ENCODE peak calls at places on chromosomes 7 and 10, in five cellular contexts. Y is T-cell; H is CD8-positive, alpha-beta T cell; P is posterior cingulate gyrus; F is AML-193. I is an unnamed sample.

GRCh38 chr7:159125104-159125943 is 19.3 kb downstream of the VIPR2 start:
- DNase-seq in Y (no peak), F (no peak), H (no peak), P (no peak), I (no peak)

GRCh38 chr7:96819111-96819700 is 109.6 kb upstream of the SEM1 start:
- DNase-seq in P (no peak), Y (no peak), F (no peak), H (no peak), I (no peak)

GRCh38 chr7:41107938-41108448 is 594.9 kb downstream of the INHBA start:
- DNase-seq in H (no peak), F (no peak), Y (no peak), P (no peak), I (no peak)

GRCh38 chr7:54544356-54545240 is 2.4 kb downstream of the VSTM2A start:
- DNase-seq in F (no peak), H (no peak), P (peak; percentile 16), Y (no peak), I (no peak)

GRCh38 chr7:141200191-141201108 is 126.6 kb downstream of the TMEM178B start:
- DNase-seq in Y (no peak), H (no peak), P (no peak), F (no peak), I (no peak)

GRCh38 chr10:73967544-73967943 is 30.4 kb upstream of the VCL start:
- DNase-seq in Y (no peak), P (no peak), F (no peak), H (no peak), I (no peak)

GRCh38 chr10:4867520-4868356 is 41.7 kb downstream of the AKR1E2 start:
- DNase-seq in F (no peak), P (no peak), H (no peak), Y (no peak), I (no peak)

GRCh38 chr7:16462618-16463017 is 2.9 kb downstream of the SOSTDC1 start:
- DNase-seq in H (no peak), F (no peak), Y (no peak), P (no peak), I (no peak)

GRCh38 chr10:55793024-55793423 is 568.0 kb downstream of the ZWINT start:
- DNase-seq in P (no peak), F (no peak), Y (no peak), H (no peak), I (no peak)

GRCh38 chr10:102626026-102626686 is 18.1 kb upstream of the TRIM8 start:
- DNase-seq in P (no peak), Y (no peak), H (no peak), F (no peak), I (no peak)

GRCh38 chr7:155527664-155528063 is 18.7 kb downstream of the CNPY1 start:
- DNase-seq in H (no peak), P (no peak), Y (no peak), F (no peak), I (no peak)

GRCh38 chr10:62248465-62248864 is 20.2 kb downstream of the RTKN2 start:
- DNase-seq in Y (no peak), P (no peak), F (no peak), H (no peak), I (no peak)

GRCh38 chr7:139118234-139118802 is 8.8 kb upstream of the ZC3HAV1 start:
- DNase-seq in H (no peak), F (peak; percentile 18), Y (no peak), P (no peak), I (no peak)

GRCh38 chr7:1176891-1177373 is 16.9 kb upstream of the ZFAND2A start:
- DNase-seq in P (no peak), H (peak; percentile 54), Y (peak; percentile 77), F (peak; percentile 57), I (peak; percentile 62)

GRCh38 chr10:7819126-7819470 is 793 bp downstream of the TAF3 start:
- DNase-seq in P (peak; percentile 23), H (no peak), F (peak; percentile 65), Y (no peak), I (peak; percentile 22)

GRCh38 chr10:132396495-132397035 is 435 bp upstream of the PWWP2B start:
- DNase-seq in P (no peak), Y (peak; percentile 68), H (no peak), F (peak; percentile 22), I (no peak)

GRCh38 chr10:75538144-75538543 is 106.7 kb downstream of the LRMDA start:
- DNase-seq in Y (no peak), F (no peak), H (no peak), P (no peak), I (no peak)

GRCh38 chr7:45347804-45348203 is 190.2 kb downstream of the RAMP3 start:
- DNase-seq in Y (no peak), F (no peak), H (no peak), P (no peak), I (no peak)

GRCh38 chr10:89373916-89374711 is 3.7 kb upstream of the IFIT1B start:
- DNase-seq in H (no peak), P (peak; percentile 65), Y (no peak), F (no peak), I (peak; percentile 9)

GRCh38 chr7:7793921-7794320 is 75.5 kb upstream of the RPA3 start:
- DNase-seq in P (no peak), H (no peak), Y (no peak), F (no peak), I (no peak)

GRCh38 chr7:6577369-6578113 is at the start of gene ZDHHC4:
- DNase-seq in H (peak; percentile 75), P (peak; percentile 82), F (peak; percentile 69), Y (peak; percentile 84), I (peak; percentile 93)

GRCh38 chr10:21727452-21728168 is 193.6 kb downstream of the MLLT10 start:
- DNase-seq in Y (no peak), H (no peak), F (no peak), P (no peak), I (no peak)

GRCh38 chr7:128135275-128136214 is 104.3 kb upstream of the LRRC4 start:
- DNase-seq in H (peak; percentile 33), Y (peak; percentile 66), P (no peak), F (peak; percentile 37), I (peak; percentile 53)

GRCh38 chr10:106424076-106424475 is 740.4 kb downstream of the SORCS1 start:
- DNase-seq in H (no peak), Y (no peak), F (no peak), P (no peak), I (no peak)

GRCh38 chr7:50416509-50417299 is 33.4 kb downstream of the FIGNL1 start:
- DNase-seq in P (no peak), H (no peak), Y (no peak), F (peak; percentile 61), I (no peak)

I was measured in SJCRH30.